ENCODE peak calls at places on chromosomes 13 and 19, in ten cellular contexts. D is iris pigment epithelial cell, O is thoracic aorta, P is Calu3, E is heart left ventricle, W is EH, Q is NCI-H510A, N is T-helper 2 cell, J is body of pancreas, C is nephron progenitor cell. I is an unnamed sample.

GRCh38 chr13:94454334-94454733 is 25.1 kb downstream of the DCT start:
- DNase-seq in N (no peak), O (no peak), P (no peak), C (no peak), J (no peak), E (no peak), W (no peak), Q (no peak), D (no peak), I (no peak)

GRCh38 chr13:36275190-36276002 is 22.2 kb downstream of the CCDC169 start:
- DNase-seq in W (peak), Q (peak), O (no peak), J (peak), D (peak), P (peak), C (peak), N (no peak), E (no peak), I (no peak)

GRCh38 chr19:7460562-7460966 is 28.3 kb downstream of the PEX11G start:
- DNase-seq in C (no peak), D (peak), N (no peak), W (peak), J (no peak), P (no peak), O (no peak), Q (no peak), E (no peak), I (peak)

GRCh38 chr19:1457031-1457739 is 7.3 kb downstream of the APC2 start:
- DNase-seq in P (no peak), W (no peak), Q (no peak), C (peak), D (no peak), J (no peak), O (no peak), N (no peak), E (no peak), I (no peak)

GRCh38 chr19:41997851-41998229 is 3.8 kb upstream of the ATP1A3 start:
- DNase-seq in N (no peak), J (no peak), D (no peak), E (no peak), C (no peak), W (no peak), O (no peak), P (no peak), Q (no peak), I (no peak)

GRCh38 chr19:27794444-27795042 is 1418.4 kb downstream of the UQCRFS1 start:
- DNase-seq in P (no peak), W (peak), N (no peak), O (no peak), Q (no peak), C (peak), J (no peak), D (peak), E (peak), I (no peak)

GRCh38 chr13:50461189-50461588 is 382.3 kb downstream of the DLEU7 start:
- DNase-seq in N (no peak), J (no peak), E (no peak), P (no peak), Q (no peak), D (no peak), O (no peak), C (no peak), W (no peak), I (no peak)

GRCh38 chr13:110017379-110017778 is 231.0 kb upstream of the IRS2 start:
- DNase-seq in C (no peak), E (no peak), P (peak), Q (no peak), D (peak), J (peak), O (no peak), N (no peak), W (peak), I (peak)

GRCh38 chr19:12773571-12773970 is 1.8 kb downstream of the HOOK2 start:
- DNase-seq in E (no peak), O (no peak), W (peak), N (no peak), D (no peak), Q (no peak), J (no peak), P (no peak), C (no peak), I (no peak)

GRCh38 chr13:43977911-43978310 is 98.2 kb downstream of the LACC1 start:
- DNase-seq in J (no peak), E (no peak), W (peak), P (no peak), Q (no peak), D (no peak), O (no peak), N (no peak), C (no peak), I (no peak)

GRCh38 chr19:6424190-6424938 is at the start of gene KHSRP:
- DNase-seq in N (no peak), W (peak), O (no peak), Q (no peak), C (peak), J (no peak), E (peak), D (no peak), P (no peak), I (no peak)

GRCh38 chr13:21542563-21542962 is 61.4 kb downstream of the MICU2 start:
- DNase-seq in E (no peak), O (no peak), J (no peak), C (no peak), N (no peak), D (no peak), Q (no peak), W (peak), P (no peak), I (no peak)

GRCh38 chr19:17312481-17313113 is 3.2 kb downstream of the DDA1 start:
- DNase-seq in Q (no peak), W (no peak), E (no peak), D (no peak), J (no peak), P (no peak), O (no peak), C (no peak), N (no peak), I (no peak)

GRCh38 chr13:28628250-28628649 is 30.7 kb upstream of the POMP start:
- DNase-seq in C (no peak), O (no peak), N (no peak), E (no peak), D (no peak), J (no peak), W (no peak), Q (no peak), P (no peak), I (no peak)

GRCh38 chr13:30832845-30833332 is 73.2 kb upstream of the MEDAG start:
- DNase-seq in E (no peak), N (no peak), P (peak), O (no peak), D (peak), J (peak), Q (peak), W (peak), C (peak), I (peak)

GRCh38 chr13:79457948-79458347 is 23.0 kb upstream of the NDFIP2 start:
- DNase-seq in O (no peak), D (peak), E (no peak), P (no peak), Q (no peak), N (no peak), J (no peak), C (no peak), W (peak), I (no peak)

GRCh38 chr19:45972081-45972943 is 1.4 kb downstream of the NOVA2 start:
- DNase-seq in W (no peak), E (peak), O (no peak), P (no peak), D (no peak), N (no peak), J (no peak), Q (no peak), C (no peak), I (no peak)

GRCh38 chr13:102948006-102948405 is 102.2 kb downstream of the ERCC5 start:
- DNase-seq in W (peak), J (peak), P (peak), N (no peak), Q (no peak), D (peak), C (no peak), O (no peak), E (peak), I (no peak)

GRCh38 chr13:80036845-80037504 is 304.0 kb downstream of the SPRY2 start:
- DNase-seq in W (no peak), N (no peak), C (no peak), P (no peak), J (no peak), E (peak), Q (no peak), D (no peak), O (no peak), I (no peak)

GRCh38 chr13:30743319-30744055 is 8.1 kb downstream of the ALOX5AP start:
- DNase-seq in E (no peak), Q (no peak), J (peak), W (peak), O (peak), P (peak), N (no peak), D (peak), C (no peak), I (peak)

GRCh38 chr19:35525873-35526272 is 2.2 kb downstream of the SBSN start:
- DNase-seq in D (no peak), Q (no peak), O (no peak), W (no peak), P (no peak), C (no peak), N (no peak), J (no peak), E (no peak), I (no peak)

GRCh38 chr13:39786091-39786490 is 130.6 kb downstream of the COG6 start:
- DNase-seq in E (no peak), J (no peak), P (no peak), D (no peak), W (no peak), C (no peak), Q (no peak), O (no peak), N (no peak), I (no peak)

GRCh38 chr19:2524361-2524839 is 48.5 kb downstream of the GADD45B start:
- DNase-seq in C (no peak), N (no peak), J (no peak), O (no peak), W (no peak), D (no peak), Q (no peak), E (no peak), P (no peak), I (no peak)

I was measured in RWPE2.